ENCODE peak calls at places on chromosome 15, in six cellular contexts. W is Panc1, A is body of pancreas, S is MCF 10A, T is neural progenitor cell, P is IMR-90. O is an unnamed sample.

GRCh38 chr15:66043264-66043663 is 174.0 kb downstream of the RAB11A start:
- DNase-seq in W (no peak), A (peak; percentile 75), S (no peak), T (no peak), P (no peak), O (no peak)

GRCh38 chr15:28082891-28083688 is 16.0 kb downstream of the OCA2 start:
- DNase-seq in W (no peak), A (peak; percentile 26), S (no peak), T (no peak), P (no peak), O (no peak)

GRCh38 chr15:34514251-34514760 is 69.1 kb downstream of the GOLGA8B start:
- DNase-seq in W (no peak), A (peak; percentile 52), S (no peak), T (peak; percentile 64), P (no peak), O (peak; percentile 55)

GRCh38 chr15:68369931-68370767 is 61.8 kb downstream of the ITGA11 start:
- DNase-seq in W (no peak), A (no peak), S (no peak), T (no peak), P (no peak), O (no peak)

GRCh38 chr15:78922527-78922926 is 22.3 kb downstream of the CTSH start:
- DNase-seq in W (no peak), A (no peak), S (no peak), T (no peak), P (no peak), O (no peak)

GRCh38 chr15:57259511-57260143 is 116.7 kb upstream of the CGNL1 start:
- DNase-seq in W (no peak), A (no peak), S (no peak), T (peak; percentile 84), P (no peak), O (no peak)

GRCh38 chr15:40685376-40685775 is 9.6 kb upstream of the RAD51 start:
- DNase-seq in W (no peak), A (no peak), S (no peak), T (no peak), P (no peak), O (no peak)

GRCh38 chr15:65328506-65329297 is 24.2 kb downstream of the RNU5B-1 start:
- DNase-seq in W (no peak), A (no peak), S (no peak), T (no peak), P (no peak), O (no peak)

GRCh38 chr15:78076231-78077052 is 1.1 kb downstream of the TBC1D2B start:
- DNase-seq in W (no peak), A (no peak), S (no peak), T (peak; percentile 61), P (no peak), O (no peak)

GRCh38 chr15:39118510-39118909 is 462.4 kb upstream of the THBS1 start:
- DNase-seq in W (no peak), A (no peak), S (peak; percentile 82), T (no peak), P (peak; percentile 80), O (no peak)

GRCh38 chr15:39124925-39125625 is 455.8 kb upstream of the THBS1 start:
- DNase-seq in W (no peak), A (no peak), S (no peak), T (no peak), P (peak; percentile 68), O (no peak)

GRCh38 chr15:57591822-57592367 is at the start of gene MYZAP:
- DNase-seq in W (no peak), A (peak; percentile 86), S (peak; percentile 37), T (peak; percentile 76), P (no peak), O (peak; percentile 76)

GRCh38 chr15:101558217-101558941 is 68.9 kb upstream of the PCSK6 start:
- DNase-seq in W (no peak), A (no peak), S (peak; percentile 30), T (no peak), P (no peak), O (no peak)

GRCh38 chr15:31609243-31609642 is 282.6 kb downstream of the KLF13 start:
- DNase-seq in W (no peak), A (no peak), S (peak; percentile 59), T (no peak), P (peak; percentile 40), O (no peak)

GRCh38 chr15:43218908-43219706 is 1.7 kb downstream of the EPB42 start:
- DNase-seq in W (no peak), A (no peak), S (peak; percentile 88), T (peak; percentile 86), P (peak; percentile 18), O (no peak)

GRCh38 chr15:77354064-77354463 is 65.8 kb downstream of the PEAK1 start:
- DNase-seq in W (no peak), A (no peak), S (peak; percentile 69), T (no peak), P (no peak), O (no peak)

GRCh38 chr15:77183066-77183465 is 112.2 kb upstream of the TSPAN3 start:
- DNase-seq in W (no peak), A (no peak), S (no peak), T (no peak), P (no peak), O (no peak)

GRCh38 chr15:50075292-50075691 is 43.7 kb downstream of the ATP8B4 start:
- DNase-seq in W (no peak), A (no peak), S (no peak), T (no peak), P (no peak), O (no peak)

GRCh38 chr15:95693917-95694316 is 636.6 kb upstream of the NR2F2 start:
- DNase-seq in W (no peak), A (no peak), S (no peak), T (no peak), P (peak; percentile 16), O (no peak)

GRCh38 chr15:101023501-101024110 is 104.4 kb downstream of the LRRK1 start:
- DNase-seq in W (no peak), A (no peak), S (no peak), T (no peak), P (no peak), O (no peak)

GRCh38 chr15:89486726-89487050 is 9.7 kb downstream of the RHCG start:
- DNase-seq in W (no peak), A (no peak), S (no peak), T (peak; percentile 13), P (no peak), O (no peak)

GRCh38 chr15:82129769-82130168 is 84.0 kb upstream of the MEX3B start:
- DNase-seq in W (no peak), A (no peak), S (no peak), T (no peak), P (peak; percentile 96), O (no peak)

GRCh38 chr15:87033056-87033455 is 953.4 kb downstream of the AGBL1 start:
- DNase-seq in W (no peak), A (no peak), S (peak; percentile 12), T (peak; percentile 49), P (no peak), O (no peak)
- TF ChIP-seq CTCF in W (no peak), A (no peak), S (no peak), T (peak; percentile 58), P (peak; percentile 2), O (peak; percentile 16)

GRCh38 chr15:85137507-85138175 is 156.0 kb downstream of the PDE8A start:
- DNase-seq in W (no peak), A (peak; percentile 29), S (no peak), T (peak; percentile 44), P (peak; percentile 6), O (no peak)

GRCh38 chr15:85142324-85142723 is 160.7 kb downstream of the PDE8A start:
- DNase-seq in W (no peak), A (no peak), S (peak; percentile 73), T (no peak), P (peak; percentile 75), O (no peak)

GRCh38 chr15:85141601-85142185 is 160.0 kb downstream of the PDE8A start:
- DNase-seq in W (no peak), A (no peak), S (no peak), T (no peak), P (peak; percentile 20), O (no peak)
- TF ChIP-seq CTCF in W (no peak), A (no peak), S (no peak), T (no peak), P (no peak), O (no peak)

DNA sequence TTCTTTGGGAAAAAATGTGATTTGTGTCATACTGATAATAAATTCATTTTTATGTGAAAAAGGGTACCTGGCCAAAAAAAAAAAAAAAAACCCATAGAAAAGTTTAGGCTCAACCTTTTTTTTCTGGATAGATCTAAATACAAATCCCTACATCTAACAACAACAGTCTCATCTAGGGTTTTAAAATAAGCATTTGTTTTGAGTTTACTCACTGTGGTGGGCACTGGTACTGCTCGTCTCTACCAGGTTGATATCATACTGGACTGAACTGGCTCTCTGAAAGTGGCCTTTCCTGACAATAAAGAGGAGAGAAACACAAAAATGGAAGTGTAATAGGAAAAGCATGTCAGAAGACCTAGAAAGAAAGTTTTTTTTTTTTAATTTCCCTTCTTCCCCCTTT is 52.0 kb downstream of the FBXO22 start:
- DNase-seq in W (no peak), A (no peak), S (no peak), T (no peak), P (no peak), O (no peak)
- TF ChIP-seq CTCF in W (no peak), A (no peak), S (no peak), T (no peak), P (no peak), O (no peak)

GRCh38 chr15:69979269-69979668 is 118.4 kb downstream of the TLE3 start:
- DNase-seq in W (peak; percentile 43), A (peak; percentile 13), S (peak; percentile 45), T (peak; percentile 34), P (peak; percentile 18), O (no peak)
- TF ChIP-seq CTCF in W (no peak), A (no peak), S (no peak), T (no peak), P (no peak), O (peak; percentile 35)

GRCh38 chr15:71785996-71786395 is 24.4 kb upstream of the NR2E3 start:
- DNase-seq in W (no peak), A (no peak), S (no peak), T (no peak), P (no peak), O (no peak)

GRCh38 chr15:71782447-71783165 is 27.7 kb upstream of the NR2E3 start:
- DNase-seq in W (no peak), A (no peak), S (no peak), T (no peak), P (no peak), O (no peak)

GRCh38 chr15:71786673-71787072 is 23.7 kb upstream of the NR2E3 start:
- DNase-seq in W (no peak), A (no peak), S (no peak), T (no peak), P (no peak), O (no peak)

GRCh38 chr15:71781965-71782265 is 28.4 kb upstream of the NR2E3 start:
- DNase-seq in W (no peak), A (no peak), S (no peak), T (no peak), P (no peak), O (no peak)

GRCh38 chr15:71784719-71785118 is 25.6 kb upstream of the NR2E3 start:
- DNase-seq in W (no peak), A (peak; percentile 18), S (no peak), T (no peak), P (no peak), O (no peak)
- TF ChIP-seq CTCF in W (peak; percentile 77), A (peak; percentile 9), S (peak; percentile 19), T (peak; percentile 50), P (peak; percentile 16), O (peak; percentile 34)